ENCODE peak calls at places on chromosome 6, in nine cellular contexts. E is NCI-H774, Q is type B pancreatic cell, I is iris pigment epithelial cell, B is nucleus accumbens, F is NCI-H345, J is esophagus squamous epithelium, C is Right ventricle myocardium superior, Y is pancreas. H is an unnamed sample.

GRCh38 chr6:136791296-136792065 is 796 bp downstream of the MAP3K5 start:
- DNase-seq in Y (peak), I (peak), F (peak), J (no peak), E (peak), C (peak), Q (no peak), B (no peak), H (peak)

GRCh38 chr6:33583591-33584155 is 3.6 kb upstream of the BAK1 start:
- DNase-seq in J (no peak), Q (no peak), F (peak), Y (no peak), B (no peak), E (no peak), C (no peak), I (no peak), H (no peak)

GRCh38 chr6:15630202-15630601 is 32.6 kb downstream of the DTNBP1 start:
- DNase-seq in C (no peak), J (no peak), Q (no peak), I (peak), F (no peak), B (no peak), Y (no peak), E (no peak), H (no peak)

GRCh38 chr6:77457720-77458349 is 5.5 kb downstream of the HTR1B start:
- DNase-seq in E (peak), Y (peak), B (no peak), I (peak), F (peak), Q (peak), C (peak), J (no peak), H (no peak)

GRCh38 chr6:95819939-95820338 is 195.8 kb upstream of the FUT9 start:
- DNase-seq in J (no peak), B (no peak), Q (no peak), I (no peak), F (no peak), Y (no peak), C (no peak), E (no peak), H (no peak)

GRCh38 chr6:46062312-46062711 is 46.7 kb upstream of the CLIC5 start:
- DNase-seq in F (no peak), E (peak), B (no peak), J (no peak), I (no peak), Y (peak), Q (no peak), C (no peak), H (no peak)

GRCh38 chr6:77440206-77440976 is 22.9 kb downstream of the HTR1B start:
- DNase-seq in F (no peak), Q (no peak), E (no peak), Y (no peak), I (no peak), J (no peak), B (no peak), C (no peak), H (no peak)

GRCh38 chr6:1856381-1856780 is 246.7 kb downstream of the FOXC1 start:
- DNase-seq in B (no peak), E (peak), J (no peak), Y (no peak), F (peak), C (no peak), Q (no peak), I (peak), H (peak)

GRCh38 chr6:4682431-4683159 is 93.6 kb upstream of the CDYL start:
- DNase-seq in C (no peak), I (no peak), Y (no peak), B (no peak), F (no peak), Q (no peak), J (no peak), E (no peak), H (no peak)

H was measured in NCI-H1092 treated with DMSO at 0.1 percent for 48 hours.